ENCODE peak calls at places on chromosomes 12 and 14, in four cellular contexts. One of them, this sample, is unnamed. For H3K36me3 and H3K4me1, the result is how much of the 10 kb centered on the place peaks cover.

GRCh38 chr12:58920102-58920955 is at the start of gene LRIG3:
- DNase-seq in fibroblast of lung: peak
- DNase-seq in tibial artery: peak
- DNase-seq in NT2/D1: peak
- DNase-seq in this sample: peak

GRCh38 chr12:68786929-68787328 is 21.0 kb upstream of the MDM2 start:
- DNase-seq in fibroblast of lung: no peak
- DNase-seq in NT2/D1: no peak
- DNase-seq in tibial artery: no peak
- DNase-seq in this sample: no peak

GRCh38 chr12:106897082-106897481 is 58.6 kb upstream of the TMEM263 start:
- DNase-seq in fibroblast of lung: no peak
- DNase-seq in NT2/D1: no peak
- DNase-seq in tibial artery: no peak
- DNase-seq in this sample: no peak

GRCh38 chr12:724194-724855 is 28.1 kb upstream of the WNK1 start:
- DNase-seq in tibial artery: no peak
- DNase-seq in NT2/D1: peak
- DNase-seq in fibroblast of lung: no peak
- DNase-seq in this sample: no peak

GRCh38 chr14:91241848-91242247 is 2.7 kb downstream of the GPR68 start:
- DNase-seq in fibroblast of lung: no peak
- DNase-seq in NT2/D1: no peak
- DNase-seq in tibial artery: no peak
- DNase-seq in this sample: no peak

GRCh38 chr14:40164083-40164482 is 731.9 kb upstream of the FBXO33 start:
- DNase-seq in tibial artery: no peak
- DNase-seq in fibroblast of lung: peak
- DNase-seq in NT2/D1: no peak
- DNase-seq in this sample: no peak

GRCh38 chr14:78606111-78606510 is 435.9 kb downstream of the NRXN3 start:
- DNase-seq in fibroblast of lung: peak
- DNase-seq in tibial artery: no peak
- DNase-seq in NT2/D1: no peak
- DNase-seq in this sample: no peak

GRCh38 chr12:122028601-122029560 is 7.2 kb downstream of the BCL7A start:
- DNase-seq in tibial artery: no peak
- DNase-seq in NT2/D1: no peak
- DNase-seq in fibroblast of lung: no peak
- DNase-seq in this sample: no peak

GRCh38 chr12:49515266-49515665 is 23.6 kb upstream of the KCNH3 start:
- DNase-seq in tibial artery: no peak
- DNase-seq in fibroblast of lung: peak
- DNase-seq in NT2/D1: no peak
- DNase-seq in this sample: no peak

GRCh38 chr12:67411562-67411961 is 142.4 kb downstream of the CAND1 start:
- DNase-seq in tibial artery: no peak
- DNase-seq in NT2/D1: no peak
- DNase-seq in fibroblast of lung: no peak
- DNase-seq in this sample: no peak

GRCh38 chr14:74902941-74903705 is 19.9 kb downstream of the RPS6KL1 start:
- DNase-seq in tibial artery: no peak
- DNase-seq in fibroblast of lung: no peak
- DNase-seq in NT2/D1: no peak
- DNase-seq in this sample: no peak

GRCh38 chr12:46101121-46101869 is 110.9 kb upstream of the SCAF11 start:
- DNase-seq in tibial artery: no peak
- DNase-seq in NT2/D1: no peak
- DNase-seq in fibroblast of lung: peak
- DNase-seq in this sample: no peak

GRCh38 chr12:67068773-67069450 is 200.2 kb upstream of the CAND1 start:
- DNase-seq in tibial artery: no peak
- DNase-seq in NT2/D1: peak
- DNase-seq in fibroblast of lung: peak
- DNase-seq in this sample: peak

GRCh38 chr12:16833376-16833775 is 227.4 kb upstream of the LMO3 start:
- DNase-seq in tibial artery: no peak
- DNase-seq in NT2/D1: no peak
- DNase-seq in fibroblast of lung: no peak
- DNase-seq in this sample: no peak

GRCh38 chr12:91958816-91959215 is 186.8 kb downstream of the BTG1 start:
- DNase-seq in NT2/D1: peak
- DNase-seq in fibroblast of lung: peak
- DNase-seq in tibial artery: no peak
- DNase-seq in this sample: no peak

GRCh38 chr14:21098892-21099595 is 589 bp upstream of the ZNF219 start:
- DNase-seq in tibial artery: no peak
- DNase-seq in fibroblast of lung: no peak
- DNase-seq in NT2/D1: no peak
- DNase-seq in this sample: no peak

GRCh38 chr12:124705545-124706138 is 138.2 kb upstream of the NCOR2 start:
- DNase-seq in fibroblast of lung: no peak
- DNase-seq in NT2/D1: no peak
- DNase-seq in tibial artery: no peak
- DNase-seq in this sample: no peak

GRCh38 chr12:89261210-89261609 is 91.1 kb downstream of the DUSP6 start:
- DNase-seq in fibroblast of lung: no peak
- DNase-seq in tibial artery: no peak
- DNase-seq in NT2/D1: no peak
- DNase-seq in this sample: no peak

GRCh38 chr14:52073251-52073650 is 4.4 kb upstream of the NID2 start:
- DNase-seq in tibial artery: no peak
- DNase-seq in NT2/D1: no peak
- DNase-seq in fibroblast of lung: no peak
- DNase-seq in this sample: no peak

GRCh38 chr12:32312049-32312670 is 87.2 kb upstream of the FGD4 start:
- DNase-seq in tibial artery: no peak
- DNase-seq in NT2/D1: peak
- DNase-seq in fibroblast of lung: peak
- DNase-seq in this sample: peak

GRCh38 chr14:57480044-57480443 is 13.6 kb downstream of the CCDC198 start:
- DNase-seq in tibial artery: no peak
- DNase-seq in fibroblast of lung: peak
- DNase-seq in NT2/D1: no peak
- DNase-seq in this sample: no peak

GRCh38 chr12:5022465-5023061 is 21.1 kb upstream of the KCNA5 start:
- DNase-seq in tibial artery: no peak
- DNase-seq in NT2/D1: peak
- DNase-seq in fibroblast of lung: peak
- DNase-seq in this sample: peak

GRCh38 chr12:24256636-24257150 is 307.2 kb upstream of the SOX5 start:
- DNase-seq in NT2/D1: peak
- DNase-seq in fibroblast of lung: no peak
- DNase-seq in tibial artery: no peak
- DNase-seq in this sample: no peak

GRCh38 chr12:29264424-29264823 is 115.3 kb downstream of the FAR2 start:
- DNase-seq in fibroblast of lung: no peak
- DNase-seq in NT2/D1: no peak
- DNase-seq in tibial artery: no peak
- DNase-seq in this sample: no peak

GRCh38 chr14:55180006-55180405 is 11.4 kb downstream of the DLGAP5 start:
- DNase-seq in NT2/D1: no peak
- DNase-seq in tibial artery: no peak
- DNase-seq in fibroblast of lung: no peak
- DNase-seq in this sample: no peak

GRCh38 chr14:22231022-22231421 is 358.0 kb downstream of the DAD1 start:
- DNase-seq in NT2/D1: no peak
- DNase-seq in tibial artery: no peak
- DNase-seq in fibroblast of lung: no peak
- DNase-seq in this sample: no peak

GRCh38 chr12:27333311-27334009 is 824 bp downstream of the BMAL2 start:
- DNase-seq in tibial artery: peak
- DNase-seq in NT2/D1: no peak
- DNase-seq in fibroblast of lung: no peak
- DNase-seq in this sample: no peak

GRCh38 chr12:115251727-115252126 is 567.8 kb upstream of the TBX3 start:
- DNase-seq in fibroblast of lung: peak
- DNase-seq in tibial artery: no peak
- DNase-seq in NT2/D1: no peak
- DNase-seq in this sample: no peak

GRCh38 chr14:99454246-99454645 is 26.4 kb downstream of the SETD3 start:
- DNase-seq in tibial artery: no peak
- DNase-seq in fibroblast of lung: peak
- DNase-seq in NT2/D1: no peak
- DNase-seq in this sample: no peak

GRCh38 chr14:99452968-99453367 is 27.7 kb downstream of the SETD3 start:
- DNase-seq in tibial artery: no peak
- DNase-seq in NT2/D1: no peak
- DNase-seq in fibroblast of lung: no peak
- DNase-seq in this sample: no peak

GRCh38 chr14:99447739-99448138 is 32.9 kb downstream of the SETD3 start:
- DNase-seq in fibroblast of lung: no peak
- DNase-seq in NT2/D1: no peak
- DNase-seq in tibial artery: no peak
- DNase-seq in this sample: no peak

GRCh38 chr14:99450266-99450665 is 30.4 kb downstream of the SETD3 start:
- DNase-seq in fibroblast of lung: no peak
- DNase-seq in NT2/D1: no peak
- DNase-seq in tibial artery: no peak
- DNase-seq in this sample: no peak

GRCh38 chr14:99451234-99451633 is 29.4 kb downstream of the SETD3 start:
- DNase-seq in fibroblast of lung: no peak
- DNase-seq in NT2/D1: no peak
- DNase-seq in tibial artery: no peak
- DNase-seq in this sample: no peak
- H3K36me3 ChIP-seq in fibroblast of lung: under half
- H3K36me3 ChIP-seq in NT2/D1: half or more
- H3K36me3 ChIP-seq in tibial artery: under half
- H3K36me3 ChIP-seq in this sample: under half

GRCh38 chr14:24138396-24139271 is 2.6 kb downstream of the PSME1 start:
- DNase-seq in NT2/D1: no peak
- DNase-seq in fibroblast of lung: no peak
- DNase-seq in tibial artery: no peak
- DNase-seq in this sample: no peak
- H3K4me1 ChIP-seq in NT2/D1: under half
- H3K4me1 ChIP-seq in fibroblast of lung: under half
- H3K4me1 ChIP-seq in tibial artery: under half
- H3K4me1 ChIP-seq in this sample: under half

DNA sequence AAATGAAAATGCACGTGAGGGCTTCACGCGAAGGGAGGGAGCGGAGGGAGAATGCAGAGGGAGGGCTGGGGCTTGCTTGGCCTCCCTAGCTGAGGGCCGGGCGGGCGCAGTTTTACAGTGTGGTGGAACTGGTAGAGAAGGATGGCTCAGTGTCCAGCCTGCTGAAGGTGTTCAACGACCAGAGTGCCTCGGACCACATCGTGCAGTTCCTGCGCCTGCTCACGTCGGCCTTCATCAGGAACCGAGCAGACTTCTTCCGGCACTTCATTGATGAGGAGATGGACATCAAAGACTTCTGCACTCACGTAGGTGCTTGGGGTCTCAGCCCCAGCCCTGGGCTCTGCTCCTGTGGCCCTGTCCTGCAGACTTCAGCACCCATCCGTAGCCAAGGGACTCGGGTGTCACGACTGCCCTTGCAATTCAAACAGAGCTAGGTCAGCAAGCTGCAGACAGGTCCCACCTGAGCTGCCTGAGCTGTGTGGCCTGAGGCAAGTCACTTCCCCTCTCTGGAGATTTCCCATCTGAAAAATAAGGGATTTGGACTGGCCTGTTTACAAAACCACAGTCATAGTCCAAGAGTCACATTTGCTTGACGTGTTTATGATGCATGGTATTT is 18.4 kb downstream of the OTUB2 start:
- DNase-seq in tibial artery: no peak
- DNase-seq in NT2/D1: no peak
- DNase-seq in fibroblast of lung: no peak
- DNase-seq in this sample: no peak
- H3K36me3 ChIP-seq in tibial artery: under half
- H3K36me3 ChIP-seq in NT2/D1: half or more
- H3K36me3 ChIP-seq in fibroblast of lung: under half
- H3K36me3 ChIP-seq in this sample: under half

GRCh38 chr14:105204931-105205717 is 24.0 kb upstream of the NUDT14 start:
- DNase-seq in fibroblast of lung: no peak
- DNase-seq in NT2/D1: no peak
- DNase-seq in tibial artery: no peak
- DNase-seq in this sample: no peak

GRCh38 chr14:105203701-105204100 is 22.6 kb upstream of the NUDT14 start:
- DNase-seq in NT2/D1: no peak
- DNase-seq in tibial artery: no peak
- DNase-seq in fibroblast of lung: no peak
- DNase-seq in this sample: no peak

GRCh38 chr14:105205718-105206208 is 24.7 kb upstream of the NUDT14 start:
- DNase-seq in NT2/D1: no peak
- DNase-seq in tibial artery: no peak
- DNase-seq in fibroblast of lung: no peak
- DNase-seq in this sample: no peak

GRCh38 chr14:105203057-105203494 is 22.0 kb upstream of the NUDT14 start:
- DNase-seq in NT2/D1: peak
- DNase-seq in tibial artery: peak
- DNase-seq in fibroblast of lung: peak
- DNase-seq in this sample: peak

GRCh38 chr14:105204206-105204930 is 23.3 kb upstream of the NUDT14 start:
- DNase-seq in NT2/D1: no peak
- DNase-seq in fibroblast of lung: no peak
- DNase-seq in tibial artery: no peak
- DNase-seq in this sample: no peak
- H3K4me1 ChIP-seq in NT2/D1: under half
- H3K4me1 ChIP-seq in fibroblast of lung: under half
- H3K4me1 ChIP-seq in tibial artery: under half
- H3K4me1 ChIP-seq in this sample: under half

This sample was measured in HAP-1.